ENCODE peak calls at places on chromosomes 6 and 20, in seven cellular contexts. U, L, R, W, P, A and X are unnamed samples.

GRCh38 chr20:38217791-38218565 is 42.6 kb downstream of the KIAA1755 start:
- DNase-seq in U (peak), L (peak), R (no peak), W (no peak), P (peak), A (no peak), X (no peak)

GRCh38 chr6:35780719-35781118 is at the start of gene CLPSL1:
- DNase-seq in U (no peak), L (no peak), R (no peak), W (no peak), P (no peak), A (no peak), X (no peak)

GRCh38 chr20:2524435-2525272 is 11.7 kb upstream of the TMC2 start:
- DNase-seq in U (peak), L (peak), R (peak), W (peak), P (peak), A (peak), X (peak)

GRCh38 chr6:39322306-39322850 is at the start of gene KCNK16:
- DNase-seq in U (no peak), L (no peak), R (no peak), W (no peak), P (no peak), A (no peak), X (no peak)

GRCh38 chr6:107813555-107814194 is 10.4 kb downstream of the SCML4 start:
- DNase-seq in U (no peak), L (peak), R (no peak), W (no peak), P (no peak), A (no peak), X (no peak)

GRCh38 chr20:2237059-2237458 is 58.7 kb upstream of the TGM3 start:
- DNase-seq in U (peak), L (peak), R (peak), W (no peak), P (peak), A (no peak), X (no peak)

GRCh38 chr6:8137529-8137939 is 35.2 kb upstream of the EEF1E1 start:
- DNase-seq in U (no peak), L (no peak), R (no peak), W (no peak), P (no peak), A (no peak), X (no peak)

GRCh38 chr20:35953411-35954199 is 697 bp downstream of the SCAND1 start:
- DNase-seq in U (peak), L (peak), R (peak), W (no peak), P (peak), A (peak), X (peak)

GRCh38 chr6:54419885-54420284 is 111.6 kb downstream of the TINAG start:
- DNase-seq in U (peak), L (no peak), R (no peak), W (no peak), P (peak), A (no peak), X (no peak)

GRCh38 chr6:157763129-157763893 is 59.7 kb upstream of the SNX9 start:
- DNase-seq in U (no peak), L (peak), R (peak), W (peak), P (peak), A (no peak), X (no peak)

GRCh38 chr6:25427549-25427948 is 148.4 kb downstream of the CARMIL1 start:
- DNase-seq in U (no peak), L (no peak), R (no peak), W (no peak), P (no peak), A (no peak), X (no peak)

GRCh38 chr20:56636701-56637100 is 7.6 kb downstream of the TFAP2C start:
- DNase-seq in U (peak), L (no peak), R (no peak), W (no peak), P (peak), A (no peak), X (no peak)

GRCh38 chr6:98566126-98566525 is 268.2 kb upstream of the POU3F2 start:
- DNase-seq in U (no peak), L (no peak), R (no peak), W (no peak), P (no peak), A (no peak), X (no peak)

GRCh38 chr6:106872044-106872443 is 102.5 kb downstream of the CD24 start:
- DNase-seq in U (no peak), L (no peak), R (no peak), W (no peak), P (no peak), A (no peak), X (no peak)

GRCh38 chr20:47605673-47606413 is 104.2 kb downstream of the NCOA3 start:
- DNase-seq in U (no peak), L (no peak), R (no peak), W (no peak), P (no peak), A (no peak), X (no peak)

GRCh38 chr6:3749991-3750323 is 1.6 kb downstream of the PXDC1 start:
- DNase-seq in U (peak), L (no peak), R (no peak), W (peak), P (peak), A (no peak), X (no peak)

GRCh38 chr6:129638055-129639019 is 71.6 kb downstream of the ARHGAP18 start:
- DNase-seq in U (no peak), L (no peak), R (no peak), W (peak), P (peak), A (no peak), X (no peak)

GRCh38 chr6:2857580-2858337 is 16.1 kb upstream of the SERPINB1 start:
- DNase-seq in U (no peak), L (no peak), R (no peak), W (peak), P (peak), A (peak), X (peak)

GRCh38 chr6:84449220-84449619 is 221.8 kb upstream of the CEP162 start:
- DNase-seq in U (peak), L (no peak), R (no peak), W (no peak), P (no peak), A (no peak), X (no peak)

GRCh38 chr6:30926644-30927043 is 5.3 kb downstream of the SFTA2 start:
- DNase-seq in U (no peak), L (no peak), R (no peak), W (no peak), P (peak), A (no peak), X (no peak)

GRCh38 chr6:139342957-139343750 is 31.3 kb downstream of the CITED2 start:
- DNase-seq in U (no peak), L (no peak), R (no peak), W (no peak), P (no peak), A (no peak), X (no peak)

GRCh38 chr6:168877821-168878282 is 375.8 kb downstream of the THBS2 start:
- DNase-seq in U (peak), L (peak), R (no peak), W (no peak), P (no peak), A (no peak), X (no peak)

GRCh38 chr6:110357696-110358535 is at the start of gene METTL24:
- DNase-seq in U (no peak), L (peak), R (peak), W (peak), P (no peak), A (no peak), X (peak)

GRCh38 chr6:137095651-137096238 is 51.0 kb upstream of the IL20RA start:
- DNase-seq in U (no peak), L (no peak), R (no peak), W (no peak), P (no peak), A (peak), X (peak)

GRCh38 chr6:115071962-115072361 is 729.1 kb upstream of the HS3ST5 start:
- DNase-seq in U (peak), L (no peak), R (no peak), W (no peak), P (no peak), A (no peak), X (no peak)

GRCh38 chr20:9068232-9068781 is 580 bp upstream of the PLCB4 start:
- DNase-seq in U (peak), L (peak), R (peak), W (no peak), P (no peak), A (no peak), X (no peak)

GRCh38 chr6:87308970-87309369 is 13.4 kb upstream of the SMIM8 start:
- DNase-seq in U (no peak), L (no peak), R (no peak), W (no peak), P (no peak), A (no peak), X (no peak)

GRCh38 chr20:6714202-6714800 is 53.2 kb upstream of the BMP2 start:
- DNase-seq in U (no peak), L (no peak), R (no peak), W (no peak), P (no peak), A (no peak), X (no peak)

GRCh38 chr6:26120807-26121140 is 33.5 kb downstream of the HFE start:
- DNase-seq in U (no peak), L (no peak), R (no peak), W (no peak), P (no peak), A (no peak), X (no peak)

GRCh38 chr6:28742668-28743270 is 181.0 kb downstream of the TRIM27 start:
- DNase-seq in U (peak), L (peak), R (peak), W (no peak), P (peak), A (no peak), X (no peak)

GRCh38 chr6:42292002-42292735 is 74.5 kb upstream of the MRPS10 start:
- DNase-seq in U (peak), L (no peak), R (no peak), W (no peak), P (peak), A (no peak), X (no peak)

GRCh38 chr6:154930490-154930889 is 64.6 kb upstream of the TIAM2 start:
- DNase-seq in U (no peak), L (peak), R (no peak), W (no peak), P (no peak), A (no peak), X (no peak)

GRCh38 chr20:31669876-31670275 is 32.2 kb downstream of the COX4I2 start:
- DNase-seq in U (no peak), L (no peak), R (no peak), W (no peak), P (no peak), A (no peak), X (no peak)

GRCh38 chr6:84166395-84166794 is 61.0 kb downstream of the CEP162 start:
- DNase-seq in U (no peak), L (no peak), R (no peak), W (no peak), P (no peak), A (no peak), X (no peak)

GRCh38 chr6:85015396-85015990 is 251.1 kb upstream of the TBX18 start:
- DNase-seq in U (peak), L (peak), R (peak), W (peak), P (peak), A (no peak), X (no peak)

GRCh38 chr6:145372671-145373123 is 362.6 kb downstream of the EPM2A start:
- DNase-seq in U (peak), L (no peak), R (no peak), W (no peak), P (peak), A (no peak), X (peak)

GRCh38 chr20:32337937-32338661 is 20.0 kb upstream of the ASXL1 start:
- DNase-seq in U (no peak), L (no peak), R (no peak), W (no peak), P (no peak), A (no peak), X (no peak)

GRCh38 chr20:53915459-53916172 is 154.8 kb downstream of the BCAS1 start:
- DNase-seq in U (peak), L (peak), R (peak), W (peak), P (peak), A (peak), X (peak)

GRCh38 chr20:53917145-53918009 is 153.0 kb downstream of the BCAS1 start:
- DNase-seq in U (peak), L (peak), R (no peak), W (peak), P (no peak), A (no peak), X (peak)

GRCh38 chr20:53914091-53914860 is 156.1 kb downstream of the BCAS1 start:
- DNase-seq in U (no peak), L (peak), R (no peak), W (no peak), P (peak), A (no peak), X (no peak)

GRCh38 chr20:53916173-53916512 is 154.3 kb downstream of the BCAS1 start:
- DNase-seq in U (no peak), L (peak), R (no peak), W (no peak), P (no peak), A (no peak), X (no peak)

DNA sequence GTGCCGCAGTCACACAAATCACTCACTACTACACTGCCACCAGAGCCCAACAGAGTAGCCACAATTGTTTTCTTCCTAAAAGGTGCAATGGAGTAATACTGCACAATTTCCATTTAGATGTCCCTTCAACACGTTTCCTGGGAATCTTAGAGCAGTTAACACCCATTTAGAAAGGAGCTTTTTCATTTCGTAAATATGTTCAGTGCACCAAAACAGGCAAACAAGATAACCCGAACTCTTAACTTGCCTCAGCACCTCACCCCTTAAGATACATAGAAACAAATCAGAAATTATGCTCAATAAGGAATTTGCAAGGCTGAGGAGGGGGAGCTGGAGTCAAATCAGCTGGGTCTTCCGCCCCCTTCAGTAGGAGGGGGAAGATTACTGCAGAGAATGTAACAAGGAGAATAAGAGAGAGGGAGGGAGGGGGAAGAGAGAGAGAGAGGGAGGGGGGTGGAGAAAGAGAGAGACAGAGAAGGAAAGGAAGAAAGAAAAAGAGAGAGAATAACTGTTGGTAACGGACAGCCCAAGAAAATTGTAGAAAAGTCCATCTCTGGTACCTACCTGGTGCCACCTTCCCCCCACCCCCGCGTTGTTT is 155.4 kb downstream of the BCAS1 start:
- DNase-seq in U (no peak), L (peak), R (no peak), W (no peak), P (peak), A (no peak), X (no peak)
- TF ChIP-seq CTCF in U (no peak), L (no peak), R (no peak), W (no peak), P (peak), A (no peak), X (no peak)

GRCh38 chr20:33442136-33443005 is 1.2 kb downstream of the SNTA1 start:
- DNase-seq in U (no peak), L (no peak), R (no peak), W (no peak), P (no peak), A (no peak), X (peak)

GRCh38 chr20:33445881-33446615 is 2.5 kb upstream of the SNTA1 start:
- DNase-seq in U (no peak), L (no peak), R (no peak), W (no peak), P (no peak), A (no peak), X (no peak)

GRCh38 chr20:33443006-33443511 is 504 bp downstream of the SNTA1 start:
- DNase-seq in U (no peak), L (no peak), R (peak), W (peak), P (no peak), A (no peak), X (no peak)

GRCh38 chr20:33443512-33444239 is at the start of gene SNTA1:
- DNase-seq in U (peak), L (peak), R (peak), W (peak), P (peak), A (peak), X (peak)

GRCh38 chr20:33444797-33445560 is 1.4 kb upstream of the SNTA1 start:
- DNase-seq in U (no peak), L (peak), R (peak), W (no peak), P (no peak), A (no peak), X (no peak)
- TF ChIP-seq CTCF in U (no peak), L (peak), R (no peak), W (no peak), P (no peak), A (peak), X (peak)

GRCh38 chr6:122289721-122290501 is 109.5 kb upstream of the HSF2 start:
- DNase-seq in U (peak), L (peak), R (peak), W (no peak), P (peak), A (no peak), X (no peak)
- TF ChIP-seq CTCF in U (peak), L (peak), R (no peak), W (no peak), P (peak), A (no peak), X (no peak)

DNA sequence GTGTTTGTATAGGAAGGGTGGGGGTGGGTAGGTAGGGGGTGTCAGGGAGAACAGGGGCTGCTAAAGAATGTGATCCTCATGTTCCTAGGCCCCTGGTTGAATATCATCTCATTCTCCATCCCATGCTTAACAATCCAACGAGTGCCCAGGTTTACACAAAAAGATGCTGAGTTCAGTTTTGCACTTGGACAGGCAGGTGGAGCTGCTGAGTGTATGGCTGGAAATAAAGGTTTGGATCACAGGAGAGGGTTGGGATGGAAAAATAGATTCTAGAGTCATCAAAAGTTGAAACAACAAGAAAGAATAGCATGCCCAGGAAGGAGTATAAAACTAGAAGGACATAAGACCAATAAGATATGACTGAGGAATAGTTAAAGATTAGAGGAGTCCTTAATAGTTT is 14.2 kb downstream of the CHD6 start:
- DNase-seq in U (no peak), L (no peak), R (no peak), W (no peak), P (no peak), A (no peak), X (no peak)
- TF ChIP-seq CTCF in U (no peak), L (peak), R (no peak), W (no peak), P (no peak), A (no peak), X (no peak)

DNA sequence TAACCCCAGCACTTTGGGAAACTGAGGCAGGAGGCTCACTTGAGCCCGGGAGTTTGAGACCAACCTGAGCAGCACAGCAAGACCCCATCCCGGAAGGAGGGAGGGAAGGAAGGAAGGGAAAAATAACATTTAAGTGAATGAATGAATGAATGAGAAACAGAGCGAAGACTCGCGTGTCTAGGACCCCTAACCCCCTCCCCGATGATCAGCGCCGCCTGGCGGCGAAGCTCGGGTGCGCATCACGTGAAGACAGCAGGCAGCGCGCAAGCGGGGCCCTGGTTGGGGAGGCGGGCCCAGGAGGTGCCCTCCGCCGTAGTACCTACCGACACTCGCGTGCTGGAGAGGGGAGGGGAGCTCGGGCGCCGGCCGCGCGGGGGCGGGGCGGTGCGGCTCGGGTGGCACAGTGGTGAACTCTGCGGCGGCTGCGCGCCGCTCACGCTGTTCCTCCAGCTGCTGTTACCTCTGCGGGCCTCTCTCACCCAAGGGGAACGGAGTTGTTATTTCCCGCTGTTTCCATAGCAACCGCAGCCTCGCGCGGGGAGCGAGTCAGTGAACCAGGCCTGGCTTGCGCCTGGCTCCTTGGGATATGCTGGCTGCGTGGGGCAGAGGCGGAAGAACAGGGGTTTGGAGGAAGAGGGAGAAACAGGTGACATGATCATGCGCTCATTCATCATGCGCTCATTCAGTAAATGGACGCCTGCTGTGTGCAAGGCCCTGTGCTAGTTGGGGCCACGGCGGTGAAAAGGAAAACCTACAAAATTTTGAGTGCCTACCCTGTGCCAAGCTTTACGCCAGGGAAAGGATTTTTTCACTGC is 2.0 kb upstream of the DCDC2 start:
- DNase-seq in U (peak), L (peak), R (peak), W (peak), P (peak), A (peak), X (peak)
- TF ChIP-seq CTCF in U (peak), L (peak), R (peak), W (peak), P (peak), A (peak), X (peak)